ENCODE peak calls at places on chromosomes 2 and 18, in four cellular contexts. B is K562, T is HepG2, J is H1. X is an unnamed sample.

GRCh38 chr2:23549051-23549450 is 164.1 kb downstream of the KLHL29 start:
- DNase-seq in B (no peak), T (no peak), J (no peak), X (no peak)

GRCh38 chr2:212259236-212259635 is 279.4 kb downstream of the ERBB4 start:
- DNase-seq in B (no peak), T (no peak), J (no peak), X (no peak)

GRCh38 chr18:7775848-7776247 is 208.7 kb downstream of the PTPRM start:
- DNase-seq in B (no peak), T (no peak), J (no peak), X (no peak)

GRCh38 chr2:186459009-186459408 is 27.1 kb upstream of the ZC3H15 start:
- DNase-seq in B (no peak), T (peak), J (no peak), X (no peak)

GRCh38 chr18:8686556-8686955 is 18.8 kb upstream of the MTCL1 start:
- DNase-seq in B (no peak), T (no peak), J (no peak), X (no peak)

GRCh38 chr2:174340400-174341300 is 5.9 kb downstream of the SP9 start:
- DNase-seq in B (no peak), T (peak), J (peak), X (no peak)

GRCh38 chr2:55165567-55165966 is 66.5 kb downstream of the CLHC1 start:
- DNase-seq in B (no peak), T (no peak), J (no peak), X (no peak)

GRCh38 chr2:98016908-98017700 is 21.4 kb upstream of the TMEM131 start:
- DNase-seq in B (no peak), T (no peak), J (no peak), X (no peak)

GRCh38 chr18:67199993-67200617 is 316.4 kb downstream of the DSEL start:
- DNase-seq in B (no peak), T (peak), J (no peak), X (peak)

DNA sequence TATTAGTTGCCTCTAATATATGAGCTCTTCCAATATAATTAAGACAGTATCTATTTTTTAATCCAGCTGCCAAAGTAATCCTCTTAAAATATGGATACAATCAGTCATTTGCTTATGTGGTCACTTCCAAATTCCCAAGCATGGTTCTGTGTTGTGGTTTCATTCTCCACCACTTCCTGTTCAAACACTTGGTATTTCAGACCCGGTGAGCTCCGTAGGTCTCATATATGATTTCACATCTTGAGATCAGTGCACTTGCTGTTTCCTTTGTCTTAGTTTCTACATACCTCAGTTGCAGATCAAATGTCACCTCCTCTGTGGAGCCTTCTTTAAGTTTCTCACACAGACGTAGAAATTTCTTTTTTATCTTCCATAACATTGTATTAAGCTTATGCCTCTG is 254.2 kb downstream of the KCNS3 start:
- DNase-seq in B (no peak), T (no peak), J (no peak), X (no peak)
- TF ChIP-seq PHF8 in B (no peak), T (no peak), J (no peak), X (no peak)

GRCh38 chr2:206984206-206984605 is 44.9 kb downstream of the CPO start:
- DNase-seq in B (no peak), T (no peak), J (no peak), X (no peak)
- TF ChIP-seq PHF8 in B (no peak), T (no peak), J (no peak), X (no peak)

GRCh38 chr2:228701506-228701905 is 520.0 kb upstream of the SPHKAP start:
- DNase-seq in B (no peak), T (no peak), J (no peak), X (no peak)
- TF ChIP-seq PHF8 in B (no peak), T (no peak), J (no peak), X (no peak)

DNA sequence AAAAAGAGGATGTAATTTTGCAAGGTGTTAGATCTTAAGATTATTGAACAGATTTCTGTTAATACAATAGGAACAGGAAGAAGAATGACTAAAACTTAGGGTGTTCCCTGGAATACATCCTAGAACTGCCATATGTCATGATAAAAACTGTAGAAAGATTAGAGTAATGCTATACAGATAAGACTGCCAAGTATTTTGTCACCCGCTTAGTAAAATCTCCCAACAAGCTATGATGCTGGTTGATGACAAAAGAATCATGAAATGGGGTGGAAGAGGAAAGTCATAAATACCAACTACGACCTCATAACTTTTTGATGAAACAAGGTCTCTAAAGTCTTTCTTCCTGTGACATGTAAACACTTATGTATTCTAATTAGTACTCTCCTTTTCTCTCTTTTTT is 163.6 kb upstream of the COL3A1 start:
- DNase-seq in B (no peak), T (no peak), J (no peak), X (no peak)
- TF ChIP-seq PHF8 in B (no peak), T (no peak), J (no peak), X (no peak)

DNA sequence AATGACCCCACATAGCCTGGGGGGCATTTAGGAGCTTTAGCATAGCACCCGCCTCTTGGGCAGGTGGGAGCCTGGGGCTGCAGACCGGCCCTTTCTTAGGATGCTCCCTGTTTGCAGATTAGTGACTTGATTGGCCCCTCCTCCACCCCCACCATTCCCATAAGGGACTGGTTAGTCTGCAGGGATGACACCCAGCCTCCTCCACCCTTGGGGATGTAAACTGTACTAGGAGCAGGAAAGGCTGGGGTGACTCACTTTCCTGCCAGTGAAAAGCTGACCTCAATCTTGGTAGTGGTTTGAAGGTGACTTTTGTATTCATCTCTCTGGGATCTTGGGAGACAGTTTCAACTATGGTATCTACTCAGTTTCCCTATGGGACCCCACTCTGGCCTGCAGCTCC is 24.2 kb downstream of the CTIF start:
- DNase-seq in B (peak), T (no peak), J (no peak), X (peak)
- TF ChIP-seq PHF8 in B (no peak), T (no peak), J (no peak), X (no peak)

DNA sequence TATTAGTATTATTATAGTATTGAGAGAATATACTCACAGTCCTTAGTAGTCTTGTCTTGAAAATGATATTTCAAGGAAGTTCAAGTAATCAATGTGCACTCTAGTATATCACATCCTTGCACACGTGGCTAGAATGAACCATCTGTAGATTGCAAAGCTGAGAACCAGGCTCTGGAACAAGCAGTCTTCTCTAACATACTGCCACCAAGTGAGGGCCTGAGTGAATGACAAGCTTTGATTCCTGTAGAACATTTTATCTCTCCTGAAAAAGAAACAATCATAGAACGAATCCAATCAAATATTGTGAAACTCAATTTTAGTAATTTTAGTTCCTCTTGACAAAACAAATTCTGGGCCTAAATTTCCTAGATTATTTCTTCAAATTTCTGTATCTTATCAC is 55.3 kb upstream of the SULT1C3 start:
- DNase-seq in B (peak), T (peak), J (no peak), X (no peak)
- TF ChIP-seq PHF8 in B (no peak), T (no peak), J (no peak), X (no peak)

DNA sequence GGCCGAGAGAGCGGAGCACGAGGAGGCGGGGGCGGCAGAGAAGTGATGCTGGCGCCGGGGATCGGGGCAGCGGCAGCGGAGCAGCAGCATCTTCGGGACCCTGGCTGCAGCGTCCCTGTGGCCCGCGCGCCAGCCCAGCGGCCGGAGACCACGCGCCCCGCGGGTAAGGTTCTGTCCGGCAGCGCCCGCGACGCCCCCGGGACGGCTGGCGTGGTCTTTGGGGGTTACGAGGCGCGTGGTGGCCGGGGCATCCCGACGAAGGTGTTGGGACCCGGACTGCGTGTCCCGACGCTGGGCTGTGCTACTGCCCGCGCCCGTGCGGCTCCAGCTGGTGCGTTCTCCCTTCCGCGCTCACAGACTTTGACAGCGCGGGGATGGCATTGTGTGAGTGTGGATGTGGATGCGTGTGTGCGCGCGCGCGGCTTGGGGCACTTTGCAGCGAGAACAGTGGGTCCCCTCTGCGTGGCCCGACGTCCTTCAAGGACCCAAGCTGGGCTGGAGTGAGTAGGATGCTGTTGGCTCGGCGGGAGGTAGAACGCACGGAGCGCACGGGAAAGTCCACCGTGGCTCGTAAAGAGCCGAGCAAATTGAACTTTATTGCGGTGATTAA is 405.0 kb downstream of the XIRP2 start:
- DNase-seq in B (no peak), T (no peak), J (peak), X (peak)
- TF ChIP-seq PHF8 in B (no peak), T (no peak), J (no peak), X (no peak)

GRCh38 chr2:46169452-46169851 is 127.8 kb upstream of the EPAS1 start:
- DNase-seq in B (no peak), T (no peak), J (no peak), X (no peak)
- TF ChIP-seq PHF8 in B (no peak), T (no peak), J (no peak), X (no peak)

X was measured in A549.